ENCODE peak calls at places on chromosomes 13 and 19, in seven cellular contexts. V is HCT116, L is K562, C is Panc1, I is SK-N-SH, J is GM12878, K is HepG2. Y is an unnamed sample.

GRCh38 chr19:45293682-45294081 is 29.0 kb downstream of the CKM start:
- DNase-seq in V (no peak), L (no peak), C (no peak), I (no peak), J (no peak), K (no peak), Y (no peak)

GRCh38 chr19:5352229-5352763 is 11.7 kb upstream of the PTPRS start:
- DNase-seq in V (peak; percentile 84), L (no peak), C (no peak), I (no peak), J (no peak), K (no peak), Y (no peak)

GRCh38 chr19:33392341-33393285 is 19.1 kb downstream of the CEBPG start:
- DNase-seq in V (no peak), L (peak; percentile 38), C (no peak), I (peak; percentile 89), J (no peak), K (peak; percentile 92), Y (no peak)

GRCh38 chr19:8505680-8506401 is 3.4 kb upstream of the PRAM1 start:
- DNase-seq in V (no peak), L (peak; percentile 84), C (no peak), I (peak; percentile 98), J (no peak), K (peak; percentile 58), Y (peak; percentile 49)

GRCh38 chr13:87656311-87656710 is 14.9 kb upstream of the SLITRK5 start:
- DNase-seq in V (no peak), L (no peak), C (no peak), I (no peak), J (no peak), K (no peak), Y (no peak)

GRCh38 chr13:76621726-76622125 is 264.5 kb downstream of the KCTD12 start:
- DNase-seq in V (no peak), L (no peak), C (no peak), I (no peak), J (no peak), K (no peak), Y (no peak)

GRCh38 chr13:44894001-44894770 is 95.1 kb downstream of the NUFIP1 start:
- DNase-seq in V (no peak), L (no peak), C (no peak), I (peak; percentile 33), J (no peak), K (no peak), Y (no peak)

GRCh38 chr13:66513728-66514127 is 716.4 kb downstream of the PCDH9 start:
- DNase-seq in V (no peak), L (no peak), C (no peak), I (no peak), J (no peak), K (no peak), Y (no peak)

GRCh38 chr13:100540621-100541020 is 48.0 kb downstream of the GGACT start:
- DNase-seq in V (no peak), L (no peak), C (no peak), I (no peak), J (no peak), K (no peak), Y (no peak)

GRCh38 chr13:114173753-114174152 is 5.3 kb upstream of the CFAP97D2 start:
- DNase-seq in V (no peak), L (no peak), C (no peak), I (no peak), J (no peak), K (no peak), Y (no peak)

GRCh38 chr19:38209671-38210457 is 14.2 kb downstream of the DPF1 start:
- DNase-seq in V (no peak), L (no peak), C (no peak), I (peak; percentile 79), J (no peak), K (no peak), Y (no peak)

GRCh38 chr19:3116621-3117020 is 19.2 kb upstream of the GNA15 start:
- DNase-seq in V (no peak), L (no peak), C (no peak), I (no peak), J (no peak), K (no peak), Y (no peak)

GRCh38 chr19:54178581-54179261 is 5.8 kb upstream of the TMC4 start:
- DNase-seq in V (no peak), L (no peak), C (no peak), I (peak; percentile 72), J (no peak), K (no peak), Y (no peak)

GRCh38 chr19:50741179-50741933 is 18.2 kb downstream of the CLEC11A start:
- DNase-seq in V (no peak), L (no peak), C (no peak), I (no peak), J (no peak), K (no peak), Y (no peak)

GRCh38 chr19:7533281-7533819 is 2.2 kb upstream of the PNPLA6 start:
- DNase-seq in V (no peak), L (no peak), C (no peak), I (no peak), J (no peak), K (no peak), Y (no peak)

GRCh38 chr19:28486934-28487333 is 726.0 kb downstream of the UQCRFS1 start:
- DNase-seq in V (no peak), L (no peak), C (no peak), I (no peak), J (no peak), K (no peak), Y (no peak)
- H3K27ac ChIP-seq in V (no peak overlapping the region), L (no peak overlapping the region), C (no peak overlapping the region), I (no peak overlapping the region), J (no peak overlapping the region), K (no peak overlapping the region), Y (no peak overlapping the region)

DNA sequence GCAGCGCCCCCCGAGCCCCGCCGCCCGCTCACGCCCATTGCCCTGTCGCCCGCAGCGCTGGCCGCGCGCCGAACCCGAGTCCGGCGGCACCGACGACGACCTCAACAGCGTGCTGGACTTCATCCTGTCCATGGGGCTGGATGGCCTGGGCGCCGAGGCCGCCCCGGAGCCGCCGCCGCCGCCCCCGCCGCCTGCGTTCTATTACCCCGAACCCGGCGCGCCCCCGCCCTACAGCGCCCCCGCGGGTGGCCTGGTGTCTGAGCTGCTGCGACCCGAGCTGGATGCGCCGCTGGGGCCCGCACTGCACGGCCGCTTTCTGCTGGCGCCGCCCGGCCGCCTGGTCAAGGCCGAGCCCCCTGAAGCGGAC is 518 bp downstream of the KLF2 start:
- DNase-seq in V (no peak), L (peak; percentile 77), C (no peak), I (peak; percentile 65), J (no peak), K (no peak), Y (peak; percentile 71)
- TF ChIP-seq SIN3A in V (no peak), L (no peak), C (no peak), I (no peak), J (no peak), K (no peak), Y (no peak)

GRCh38 chr19:19433666-19434213 is 28.3 kb downstream of the GATAD2A start:
- DNase-seq in V (no peak), L (no peak), C (no peak), I (no peak), J (no peak), K (no peak), Y (no peak)
- H3K27ac ChIP-seq in V (no peak overlapping the region), L (no peak overlapping the region), C (no peak overlapping the region), I (no peak overlapping the region), J (no peak overlapping the region), K (peak overlapping the region; percentile 37), Y (no peak overlapping the region)

GRCh38 chr19:16070366-16070990 is 5.8 kb upstream of the TPM4 start:
- DNase-seq in V (peak; percentile 86), L (peak; percentile 56), C (no peak), I (no peak), J (no peak), K (peak; percentile 84), Y (no peak)
- TF ChIP-seq SIN3A in V (peak; percentile 80), L (no peak), C (no peak), I (no peak), J (no peak), K (no peak), Y (no peak)

DNA sequence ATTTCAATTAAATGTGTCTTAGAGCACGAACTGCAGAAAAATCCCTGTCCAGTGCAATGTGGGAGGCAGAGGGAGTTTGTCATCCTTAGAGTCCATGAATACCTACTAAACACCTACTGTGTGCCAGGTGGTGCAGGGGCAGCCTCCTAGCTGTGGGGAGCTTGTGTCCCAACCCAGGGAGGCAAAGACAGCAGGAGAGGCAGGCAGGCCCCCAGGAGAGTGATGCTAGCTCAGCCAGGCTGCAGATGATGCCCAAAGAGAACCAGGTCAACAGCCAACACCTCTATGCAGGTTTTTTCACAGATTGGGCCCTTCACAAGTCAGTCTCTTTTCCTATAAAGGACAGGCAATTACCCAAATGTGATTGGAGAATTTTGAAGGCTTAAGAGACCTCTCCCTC is 108.2 kb upstream of the UQCRFS1 start:
- DNase-seq in V (no peak), L (no peak), C (no peak), I (no peak), J (no peak), K (no peak), Y (no peak)
- H3K27ac ChIP-seq in V (no peak overlapping the region), L (no peak overlapping the region), C (no peak overlapping the region), I (no peak overlapping the region), J (no peak overlapping the region), K (no peak overlapping the region), Y (no peak overlapping the region)

DNA sequence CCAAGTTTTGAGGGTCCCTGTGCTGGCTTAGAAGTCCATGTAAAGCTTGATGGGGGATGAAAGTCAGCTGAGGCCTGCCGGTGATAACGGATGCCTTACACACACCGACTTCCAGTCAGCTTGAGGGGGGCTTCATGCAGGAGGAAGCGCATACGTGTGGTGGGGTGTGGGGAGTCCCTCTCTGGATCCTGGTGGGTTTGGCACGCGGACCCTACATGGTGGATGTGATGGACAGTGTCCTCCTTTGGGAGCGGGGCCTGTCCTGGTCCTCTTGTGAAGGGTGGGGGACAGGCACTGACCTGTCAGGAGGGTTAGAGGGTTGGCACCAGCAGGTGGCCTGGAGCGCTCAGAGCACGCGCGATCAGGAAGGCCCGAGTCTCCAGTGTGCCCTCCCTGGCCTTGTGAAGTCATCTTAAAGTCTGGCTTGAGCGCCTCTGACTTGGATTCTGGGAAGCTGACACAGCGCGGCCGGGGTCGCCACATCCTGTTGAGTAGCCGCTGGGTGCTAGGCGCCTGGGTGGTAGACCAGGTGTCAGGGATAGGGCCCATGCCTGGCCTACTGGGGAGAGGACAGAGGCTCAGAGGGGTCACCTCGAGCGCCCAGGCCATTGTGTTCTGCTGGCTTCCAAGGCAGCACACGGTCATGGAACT is 2.9 kb downstream of the DAZAP1 start:
- DNase-seq in V (no peak), L (no peak), C (no peak), I (no peak), J (no peak), K (no peak), Y (no peak)
- TF ChIP-seq SIN3A in V (no peak), L (no peak), C (no peak), I (no peak), J (no peak), K (no peak), Y (no peak)